ENCODE peak calls at places on chromosome 17, in seven cellular contexts. One of them, this sample, is unnamed.

GRCh38 chr17:39563476-39563875 is 44.2 kb downstream of the NEUROD2 start:
- DNase-seq in heart right ventricle: no peak
- DNase-seq in IMR-90: no peak
- DNase-seq in pancreas: no peak
- DNase-seq in K562: no peak
- DNase-seq in RWPE1: no peak
- DNase-seq in ascending aorta: no peak
- DNase-seq in this sample: no peak

GRCh38 chr17:61408151-61409041 is 8.8 kb downstream of the TBX2 start:
- DNase-seq in ascending aorta: peak; percentile 8
- DNase-seq in RWPE1: no peak
- DNase-seq in heart right ventricle: no peak
- DNase-seq in pancreas: peak; percentile 69
- DNase-seq in K562: no peak
- DNase-seq in IMR-90: peak; percentile 55
- DNase-seq in this sample: no peak

GRCh38 chr17:7839890-7840260 is 5.9 kb downstream of the KDM6B start:
- DNase-seq in pancreas: no peak
- DNase-seq in ascending aorta: no peak
- DNase-seq in IMR-90: peak; percentile 55
- DNase-seq in RWPE1: no peak
- DNase-seq in heart right ventricle: no peak
- DNase-seq in K562: peak; percentile 10
- DNase-seq in this sample: no peak

GRCh38 chr17:58279016-58279671 is 1.6 kb downstream of the MPO start:
- DNase-seq in ascending aorta: no peak
- DNase-seq in RWPE1: no peak
- DNase-seq in pancreas: no peak
- DNase-seq in IMR-90: peak; percentile 30
- DNase-seq in K562: peak; percentile 14
- DNase-seq in heart right ventricle: peak; percentile 48
- DNase-seq in this sample: no peak

GRCh38 chr17:40458001-40458791 is 14.9 kb downstream of the IGFBP4 start:
- DNase-seq in heart right ventricle: peak; percentile 62
- DNase-seq in RWPE1: no peak
- DNase-seq in ascending aorta: no peak
- DNase-seq in K562: no peak
- DNase-seq in pancreas: no peak
- DNase-seq in IMR-90: peak; percentile 84
- DNase-seq in this sample: no peak

GRCh38 chr17:18963126-18964017 is 11.4 kb downstream of the SLC5A10 start:
- DNase-seq in heart right ventricle: no peak
- DNase-seq in K562: no peak
- DNase-seq in ascending aorta: no peak
- DNase-seq in RWPE1: no peak
- DNase-seq in IMR-90: peak; percentile 50
- DNase-seq in pancreas: peak; percentile 66
- DNase-seq in this sample: no peak

GRCh38 chr17:68035131-68035522 is 408 bp upstream of the KPNA2 start:
- DNase-seq in heart right ventricle: peak; percentile 94
- DNase-seq in K562: no peak
- DNase-seq in IMR-90: no peak
- DNase-seq in ascending aorta: peak; percentile 60
- DNase-seq in pancreas: peak; percentile 96
- DNase-seq in RWPE1: no peak
- DNase-seq in this sample: peak; percentile 89

GRCh38 chr17:14205992-14206461 is 30.6 kb downstream of the CDRT15 start:
- DNase-seq in pancreas: peak; percentile 88
- DNase-seq in ascending aorta: no peak
- DNase-seq in IMR-90: no peak
- DNase-seq in RWPE1: peak; percentile 92
- DNase-seq in heart right ventricle: peak; percentile 80
- DNase-seq in K562: no peak
- DNase-seq in this sample: no peak

GRCh38 chr17:38459556-38459955 is 31.3 kb downstream of the ARHGAP23 start:
- DNase-seq in RWPE1: no peak
- DNase-seq in heart right ventricle: no peak
- DNase-seq in K562: no peak
- DNase-seq in ascending aorta: no peak
- DNase-seq in IMR-90: no peak
- DNase-seq in pancreas: no peak
- DNase-seq in this sample: no peak

GRCh38 chr17:75737133-75737962 is 16.1 kb downstream of the ITGB4 start:
- DNase-seq in K562: no peak
- DNase-seq in IMR-90: no peak
- DNase-seq in RWPE1: no peak
- DNase-seq in ascending aorta: no peak
- DNase-seq in pancreas: peak; percentile 58
- DNase-seq in heart right ventricle: no peak
- DNase-seq in this sample: no peak

GRCh38 chr17:44385287-44386181 is 3.9 kb downstream of the ITGA2B start:
- DNase-seq in heart right ventricle: peak; percentile 85
- DNase-seq in IMR-90: peak; percentile 55
- DNase-seq in pancreas: peak; percentile 90
- DNase-seq in K562: peak; percentile 96
- DNase-seq in RWPE1: peak; percentile 82
- DNase-seq in ascending aorta: peak; percentile 39
- DNase-seq in this sample: no peak
- H3K27ac ChIP-seq in heart right ventricle: no peak overlapping the region
- H3K27ac ChIP-seq in IMR-90: no peak overlapping the region
- H3K27ac ChIP-seq in pancreas: no peak overlapping the region
- H3K27ac ChIP-seq in K562: peak overlapping the region; percentile 83
- H3K27ac ChIP-seq in RWPE1: peak overlapping the region; percentile 51
- H3K27ac ChIP-seq in ascending aorta: no peak overlapping the region
- H3K27ac ChIP-seq in this sample: no peak overlapping the region

GRCh38 chr17:37429442-37429841 is 22.8 kb downstream of the TADA2A start:
- DNase-seq in IMR-90: peak; percentile 43
- DNase-seq in ascending aorta: no peak
- DNase-seq in RWPE1: no peak
- DNase-seq in K562: no peak
- DNase-seq in heart right ventricle: no peak
- DNase-seq in pancreas: no peak
- DNase-seq in this sample: no peak
- H3K27ac ChIP-seq in IMR-90: no peak overlapping the region
- H3K27ac ChIP-seq in ascending aorta: peak overlapping the region; percentile 63
- H3K27ac ChIP-seq in RWPE1: peak overlapping the region; percentile 81
- H3K27ac ChIP-seq in K562: peak overlapping the region; percentile 34
- H3K27ac ChIP-seq in heart right ventricle: no peak overlapping the region
- H3K27ac ChIP-seq in pancreas: no peak overlapping the region
- H3K27ac ChIP-seq in this sample: no peak overlapping the region

GRCh38 chr17:48547839-48548686 is 3.2 kb upstream of the HOXB2 start:
- DNase-seq in ascending aorta: no peak
- DNase-seq in IMR-90: peak; percentile 88
- DNase-seq in RWPE1: no peak
- DNase-seq in heart right ventricle: no peak
- DNase-seq in pancreas: no peak
- DNase-seq in K562: peak; percentile 82
- DNase-seq in this sample: no peak
- H3K27ac ChIP-seq in ascending aorta: peak overlapping the region; percentile 97
- H3K27ac ChIP-seq in IMR-90: peak overlapping the region; percentile 98
- H3K27ac ChIP-seq in RWPE1: no peak overlapping the region
- H3K27ac ChIP-seq in heart right ventricle: peak overlapping the region; percentile 69
- H3K27ac ChIP-seq in pancreas: no peak overlapping the region
- H3K27ac ChIP-seq in K562: peak overlapping the region; percentile 95
- H3K27ac ChIP-seq in this sample: no peak overlapping the region

DNA sequence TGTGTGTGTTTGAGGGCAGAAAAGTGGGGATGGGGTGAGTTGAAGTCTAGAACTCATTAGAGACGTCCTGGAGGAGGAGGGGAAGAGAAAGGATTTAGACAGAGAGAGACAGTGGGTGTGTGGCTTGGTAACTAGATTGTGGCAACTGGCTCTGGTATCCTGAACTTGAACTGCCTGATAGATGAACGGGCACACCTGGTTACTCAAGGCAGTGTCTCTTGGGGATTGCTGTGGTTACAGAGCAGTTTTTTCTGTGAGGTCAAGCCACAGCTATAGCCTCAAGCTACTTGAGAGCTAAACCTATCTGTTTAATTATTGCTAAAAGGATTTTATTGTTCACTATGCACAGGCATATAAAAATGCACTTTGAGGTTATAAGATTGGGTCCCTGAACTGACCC is 29.8 kb upstream of the MYH2 start:
- DNase-seq in K562: no peak
- DNase-seq in RWPE1: peak; percentile 18
- DNase-seq in pancreas: no peak
- DNase-seq in heart right ventricle: no peak
- DNase-seq in IMR-90: no peak
- DNase-seq in ascending aorta: no peak
- DNase-seq in this sample: no peak
- H3K27ac ChIP-seq in K562: no peak overlapping the region
- H3K27ac ChIP-seq in RWPE1: no peak overlapping the region
- H3K27ac ChIP-seq in pancreas: no peak overlapping the region
- H3K27ac ChIP-seq in heart right ventricle: no peak overlapping the region
- H3K27ac ChIP-seq in IMR-90: no peak overlapping the region
- H3K27ac ChIP-seq in ascending aorta: no peak overlapping the region
- H3K27ac ChIP-seq in this sample: no peak overlapping the region

GRCh38 chr17:31597646-31598387 is 206.3 kb downstream of the RAB11FIP4 start:
- DNase-seq in heart right ventricle: no peak
- DNase-seq in RWPE1: no peak
- DNase-seq in ascending aorta: no peak
- DNase-seq in IMR-90: no peak
- DNase-seq in pancreas: no peak
- DNase-seq in K562: no peak
- DNase-seq in this sample: no peak

GRCh38 chr17:31598388-31598760 is 206.9 kb downstream of the RAB11FIP4 start:
- DNase-seq in heart right ventricle: no peak
- DNase-seq in IMR-90: no peak
- DNase-seq in pancreas: no peak
- DNase-seq in K562: no peak
- DNase-seq in ascending aorta: no peak
- DNase-seq in RWPE1: no peak
- DNase-seq in this sample: no peak

GRCh38 chr17:31595666-31596381 is 204.3 kb downstream of the RAB11FIP4 start:
- DNase-seq in heart right ventricle: no peak
- DNase-seq in pancreas: no peak
- DNase-seq in IMR-90: no peak
- DNase-seq in K562: no peak
- DNase-seq in ascending aorta: no peak
- DNase-seq in RWPE1: peak; percentile 27
- DNase-seq in this sample: no peak

GRCh38 chr17:31595076-31595475 is 203.6 kb downstream of the RAB11FIP4 start:
- DNase-seq in RWPE1: peak; percentile 46
- DNase-seq in K562: no peak
- DNase-seq in IMR-90: peak; percentile 66
- DNase-seq in heart right ventricle: no peak
- DNase-seq in pancreas: no peak
- DNase-seq in ascending aorta: no peak
- DNase-seq in this sample: no peak

DNA sequence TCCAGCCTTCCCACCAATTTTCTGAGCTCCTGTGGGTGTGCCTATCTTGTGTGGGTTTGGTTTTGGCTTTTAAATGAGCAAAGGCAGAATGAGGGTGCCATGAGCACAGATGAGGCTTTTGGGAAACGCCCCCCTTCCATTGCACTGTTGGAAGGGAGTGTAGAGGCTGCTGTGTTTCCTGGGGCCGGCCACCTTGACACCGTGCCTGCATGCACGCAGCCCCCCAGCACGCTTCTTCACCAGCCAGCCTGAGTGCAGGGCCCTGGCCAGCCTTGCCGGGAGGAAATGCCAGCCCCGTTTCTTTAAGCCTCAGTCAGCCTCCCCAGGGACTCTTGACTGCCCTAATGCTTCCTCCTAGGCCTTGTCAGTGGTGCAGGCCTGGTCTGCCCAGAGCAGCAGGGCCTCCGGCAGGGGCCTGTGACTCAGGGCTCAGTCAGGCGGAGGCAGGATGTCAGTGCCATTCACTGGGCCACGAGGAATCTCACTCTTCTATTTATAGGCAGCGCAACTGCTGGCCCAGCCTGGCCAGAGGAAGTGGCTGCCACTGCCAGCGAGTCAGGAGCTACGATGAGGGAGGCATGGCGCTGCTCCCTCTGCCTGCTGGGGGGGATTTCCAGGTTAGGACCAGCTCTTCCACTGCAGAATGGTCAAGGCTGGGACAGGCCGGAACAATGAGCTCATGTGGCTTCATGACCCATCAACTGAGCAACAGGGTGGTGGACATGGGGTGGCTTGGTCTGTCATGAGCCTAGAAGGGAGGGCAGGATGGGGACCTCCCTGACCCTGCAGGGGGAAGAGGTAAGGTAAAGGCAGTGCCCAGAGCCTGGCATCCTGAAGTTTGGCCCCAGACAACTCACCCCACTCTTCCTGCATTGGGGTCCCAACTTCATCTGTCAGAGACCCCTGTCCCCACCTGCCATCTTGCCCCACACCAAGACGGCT is 205.2 kb downstream of the RAB11FIP4 start:
- DNase-seq in K562: no peak
- DNase-seq in pancreas: no peak
- DNase-seq in ascending aorta: peak; percentile 93
- DNase-seq in IMR-90: peak; percentile 98
- DNase-seq in heart right ventricle: peak; percentile 75
- DNase-seq in RWPE1: peak; percentile 93
- DNase-seq in this sample: peak; percentile 8
- H3K27ac ChIP-seq in K562: no peak overlapping the region
- H3K27ac ChIP-seq in pancreas: no peak overlapping the region
- H3K27ac ChIP-seq in ascending aorta: peak overlapping the region; percentile 87
- H3K27ac ChIP-seq in IMR-90: peak overlapping the region; percentile 96
- H3K27ac ChIP-seq in heart right ventricle: peak overlapping the region; percentile 92
- H3K27ac ChIP-seq in RWPE1: peak overlapping the region; percentile 98
- H3K27ac ChIP-seq in this sample: no peak overlapping the region

GRCh38 chr17:2749058-2749783 is at the start of gene CCDC92B:
- DNase-seq in RWPE1: no peak
- DNase-seq in pancreas: peak; percentile 69
- DNase-seq in IMR-90: no peak
- DNase-seq in ascending aorta: no peak
- DNase-seq in heart right ventricle: no peak
- DNase-seq in K562: no peak
- DNase-seq in this sample: no peak
- H3K27ac ChIP-seq in RWPE1: no peak within 1 kb of the TSS
- H3K27ac ChIP-seq in pancreas: no peak within 1 kb of the TSS
- H3K27ac ChIP-seq in IMR-90: no peak within 1 kb of the TSS
- H3K27ac ChIP-seq in ascending aorta: no peak within 1 kb of the TSS
- H3K27ac ChIP-seq in heart right ventricle: no peak within 1 kb of the TSS
- H3K27ac ChIP-seq in K562: no peak within 1 kb of the TSS
- H3K27ac ChIP-seq in this sample: no peak within 1 kb of the TSS

GRCh38 chr17:32756696-32757095 is 120.2 kb downstream of the MYO1D start:
- DNase-seq in IMR-90: no peak
- DNase-seq in heart right ventricle: no peak
- DNase-seq in RWPE1: no peak
- DNase-seq in K562: no peak
- DNase-seq in ascending aorta: no peak
- DNase-seq in pancreas: no peak
- DNase-seq in this sample: no peak
- H3K27ac ChIP-seq in IMR-90: no peak overlapping the region
- H3K27ac ChIP-seq in heart right ventricle: no peak overlapping the region
- H3K27ac ChIP-seq in RWPE1: no peak overlapping the region
- H3K27ac ChIP-seq in K562: no peak overlapping the region
- H3K27ac ChIP-seq in ascending aorta: no peak overlapping the region
- H3K27ac ChIP-seq in pancreas: no peak overlapping the region
- H3K27ac ChIP-seq in this sample: no peak overlapping the region